ENCODE peak calls at places on chromosomes 1 and 21, in eight cellular contexts. J is spleen, U is keratinocyte, H is tibial nerve, W is thoracic aorta, O is A549, R is uterus, A is lung. L is an unnamed sample.

GRCh38 chr1:202935863-202936262 is 8.8 kb upstream of the KLHL12 start:
- DNase-seq in H (no peak), R (no peak), W (no peak), O (no peak), J (no peak), U (no peak), A (no peak), L (no peak)

GRCh38 chr1:158027485-158027884 is 34.0 kb downstream of the KIRREL1 start:
- DNase-seq in H (no peak), R (no peak), W (no peak), U (no peak), A (no peak), O (no peak), J (no peak), L (no peak)

GRCh38 chr1:213973129-213973528 is 14.6 kb upstream of the PROX1 start:
- DNase-seq in J (no peak), H (no peak), W (no peak), O (no peak), U (no peak), A (no peak), R (no peak), L (no peak)

GRCh38 chr1:155320661-155321576 is at the start of gene RUSC1:
- DNase-seq in U (no peak), W (peak; percentile 34), R (peak; percentile 84), O (no peak), A (peak; percentile 73), J (peak; percentile 93), H (peak; percentile 72), L (peak; percentile 55)

GRCh38 chr21:29299906-29300546 is 1.3 kb downstream of the BACH1 start:
- DNase-seq in O (peak; percentile 13), R (no peak), J (peak; percentile 86), W (no peak), H (peak; percentile 40), A (peak; percentile 81), U (peak; percentile 92), L (no peak)

GRCh38 chr1:53257454-53258081 is 19.2 kb upstream of the MAGOH start:
- DNase-seq in R (no peak), U (no peak), J (no peak), H (no peak), W (no peak), A (no peak), O (no peak), L (no peak)

GRCh38 chr1:159996653-159997052 is 35.1 kb downstream of the PIGM start:
- DNase-seq in H (no peak), W (no peak), A (peak; percentile 56), J (no peak), U (peak; percentile 67), O (peak; percentile 16), R (no peak), L (no peak)

GRCh38 chr1:62011007-62011406 is 183.6 kb upstream of the L1TD1 start:
- DNase-seq in A (no peak), W (no peak), R (no peak), U (no peak), H (no peak), J (no peak), O (no peak), L (no peak)

GRCh38 chr1:203055166-203055799 is 29.0 kb downstream of the PPFIA4 start:
- DNase-seq in A (no peak), U (no peak), O (peak; percentile 25), R (no peak), H (no peak), J (no peak), W (no peak), L (no peak)

GRCh38 chr1:37574834-37575479 is 18.2 kb downstream of the DNALI1 start:
- DNase-seq in A (no peak), O (no peak), W (no peak), J (no peak), R (no peak), U (no peak), H (no peak), L (no peak)

GRCh38 chr1:232316864-232317263 is 313.1 kb downstream of the SIPA1L2 start:
- DNase-seq in W (no peak), A (no peak), U (no peak), R (no peak), O (no peak), H (no peak), J (no peak), L (no peak)

GRCh38 chr1:56452027-56453011 is 127.0 kb downstream of the PLPP3 start:
- DNase-seq in H (peak; percentile 65), W (no peak), J (no peak), U (no peak), A (no peak), R (peak; percentile 50), O (no peak), L (no peak)
- H3K9me3 ChIP-seq in H (no peaks in the 10 kb centered on the region), W (no peaks in the 10 kb centered on the region), J (no peaks in the 10 kb centered on the region), U (no peaks in the 10 kb centered on the region), A (no peaks in the 10 kb centered on the region), R (no peaks in the 10 kb centered on the region), O (no peaks in the 10 kb centered on the region), L (no peaks in the 10 kb centered on the region)

GRCh38 chr1:209198926-209199325 is 384.6 kb upstream of the CAMK1G start:
- DNase-seq in J (no peak), W (no peak), R (no peak), H (no peak), A (no peak), O (no peak), U (no peak), L (no peak)
- H3K9me3 ChIP-seq in J (peaks cover 26% of the 10 kb centered on the region), W (peaks cover 18% of the 10 kb centered on the region), R (peaks cover 11% of the 10 kb centered on the region), H (no peaks in the 10 kb centered on the region), A (peaks cover 7% of the 10 kb centered on the region), O (peaks cover 20% of the 10 kb centered on the region), U (peaks cover 7% of the 10 kb centered on the region), L (no peaks in the 10 kb centered on the region)

GRCh38 chr1:106568575-106568974 is 487.9 kb upstream of the PRMT6 start:
- DNase-seq in A (no peak), O (no peak), R (no peak), H (no peak), J (no peak), U (no peak), W (no peak), L (no peak)
- H3K9me3 ChIP-seq in A (no peaks in the 10 kb centered on the region), O (no peaks in the 10 kb centered on the region), R (no peaks in the 10 kb centered on the region), H (no peaks in the 10 kb centered on the region), J (no peaks in the 10 kb centered on the region), U (no peaks in the 10 kb centered on the region), W (no peaks in the 10 kb centered on the region), L (peaks cover 3% of the 10 kb centered on the region)

GRCh38 chr1:4000811-4001251 is 100.8 kb upstream of the C1orf174 start:
- DNase-seq in W (no peak), R (no peak), U (no peak), A (no peak), H (no peak), J (peak; percentile 58), O (no peak), L (no peak)

GRCh38 chr1:4002741-4003140 is 102.7 kb upstream of the C1orf174 start:
- DNase-seq in R (no peak), H (no peak), J (peak; percentile 29), W (no peak), O (no peak), U (no peak), A (no peak), L (no peak)

GRCh38 chr1:4003846-4004505 is 103.9 kb upstream of the C1orf174 start:
- DNase-seq in U (no peak), A (no peak), W (no peak), O (no peak), J (no peak), H (no peak), R (no peak), L (no peak)

GRCh38 chr1:4001461-4001860 is 101.4 kb upstream of the C1orf174 start:
- DNase-seq in R (no peak), U (no peak), O (no peak), W (no peak), H (no peak), J (peak; percentile 50), A (no peak), L (no peak)

DNA sequence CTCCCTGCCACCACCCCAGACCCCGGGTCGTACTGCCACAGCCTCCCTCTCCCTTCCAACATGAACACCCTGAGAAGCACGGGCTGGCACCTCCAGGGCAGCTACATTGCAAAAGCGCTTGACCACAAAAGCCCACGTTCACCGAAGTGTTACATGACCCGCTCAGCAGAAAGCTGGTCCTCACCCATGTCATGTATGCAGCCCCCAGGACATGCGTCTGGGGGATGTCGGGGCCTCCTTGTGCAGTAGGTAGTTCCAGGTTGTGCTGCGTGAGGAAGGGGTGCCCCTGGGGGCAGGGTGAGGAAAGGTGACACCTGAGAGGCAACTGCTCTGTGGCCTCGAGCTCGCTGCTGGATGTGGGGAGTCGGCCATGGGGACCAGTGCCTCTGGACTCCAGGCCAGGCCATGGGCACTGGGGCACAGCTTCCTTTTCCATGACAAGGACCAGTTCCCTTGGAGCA is 102.0 kb upstream of the C1orf174 start:
- DNase-seq in R (no peak), H (no peak), J (peak; percentile 49), W (no peak), A (no peak), O (no peak), U (no peak), L (no peak)
- H3K9me3 ChIP-seq in R (no peaks in the 10 kb centered on the region), H (no peaks in the 10 kb centered on the region), J (peaks cover 12% of the 10 kb centered on the region), W (no peaks in the 10 kb centered on the region), A (peaks cover 13% of the 10 kb centered on the region), O (no peaks in the 10 kb centered on the region), U (peaks cover 16% of the 10 kb centered on the region), L (no peaks in the 10 kb centered on the region)

DNA sequence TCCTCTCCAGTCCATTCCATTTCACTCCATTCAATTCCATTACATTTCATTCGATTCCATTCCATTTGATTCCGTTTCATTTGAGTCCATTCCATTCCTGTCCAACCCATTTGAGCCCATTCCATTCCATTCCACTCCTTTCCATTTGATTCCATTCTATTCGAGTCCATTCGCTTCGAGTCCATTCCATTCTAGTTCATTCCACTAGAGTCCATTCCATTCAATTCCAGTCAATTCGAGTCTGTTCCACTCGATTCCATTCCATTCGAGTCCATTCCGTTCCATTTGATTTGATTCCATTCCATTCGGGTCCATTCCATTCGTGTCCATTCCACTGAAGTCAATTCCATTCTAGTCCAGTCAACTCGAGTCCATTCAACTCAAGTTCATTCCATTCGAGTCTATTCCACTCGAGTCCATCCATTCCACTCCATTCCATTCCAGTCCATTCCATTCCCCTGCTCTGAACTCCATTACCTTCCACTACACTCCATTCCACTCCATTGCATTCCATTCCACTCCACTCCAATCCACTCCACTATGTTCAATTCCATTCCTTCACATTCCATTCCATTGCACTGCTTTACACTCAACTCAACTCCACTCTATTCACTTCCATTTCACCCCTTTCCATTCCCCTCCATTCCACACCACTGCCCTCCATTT is 2569.4 kb upstream of the TPTE start:
- DNase-seq in O (no peak), R (no peak), A (no peak), J (no peak), H (no peak), U (no peak), W (no peak), L (no peak)
- H3K9me3 ChIP-seq in O (peaks cover 38% of the 10 kb centered on the region), R (peaks cover 28% of the 10 kb centered on the region), A (peaks cover 52% of the 10 kb centered on the region), J (no peaks in the 10 kb centered on the region), H (no peaks in the 10 kb centered on the region), U (peaks cover 71% of the 10 kb centered on the region), W (peaks cover 64% of the 10 kb centered on the region), L (peaks cover 65% of the 10 kb centered on the region)

L was measured in T-helper 17 cell.